ENCODE peak calls at places on chromosomes 1 and 21, in five cellular contexts. T is H1, G is HepG2, M is A549, R is GM12878. U is an unnamed sample.

GRCh38 chr1:11273595-11274234 is 717 bp downstream of the UBIAD1 start:
- DNase-seq in M (peak; percentile 17), R (no peak), T (no peak), G (no peak), U (peak; percentile 40)

GRCh38 chr1:63487336-63488065 is 35.5 kb downstream of the ITGB3BP start:
- DNase-seq in R (no peak), G (no peak), T (no peak), M (no peak), U (no peak)

GRCh38 chr1:39453603-39454002 is 37.8 kb upstream of the BMP8A start:
- DNase-seq in G (no peak), T (no peak), R (no peak), M (no peak), U (no peak)

GRCh38 chr1:220914283-220915116 is 35.3 kb downstream of the HLX start:
- DNase-seq in M (no peak), R (no peak), T (no peak), G (no peak), U (no peak)

GRCh38 chr1:246506440-246506784 is 667 bp downstream of the SMYD3 start:
- DNase-seq in R (no peak), G (no peak), M (no peak), T (no peak), U (peak; percentile 33)

GRCh38 chr1:26280333-26281042 is 602 bp downstream of the SH3BGRL3 start:
- DNase-seq in R (no peak), G (no peak), M (peak; percentile 58), T (no peak), U (peak; percentile 84)

GRCh38 chr1:226638608-226639007 is 90.0 kb downstream of the STUM start:
- DNase-seq in T (no peak), G (no peak), R (no peak), M (no peak), U (no peak)

GRCh38 chr21:27831821-27832569 is 865.1 kb upstream of the ADAMTS5 start:
- DNase-seq in G (no peak), T (no peak), M (no peak), R (no peak), U (no peak)

GRCh38 chr21:28215214-28215954 is 777.3 kb downstream of the LTN1 start:
- DNase-seq in M (no peak), R (no peak), T (no peak), G (no peak), U (no peak)

GRCh38 chr21:36966846-36967657 is 583 bp upstream of the HLCS start:
- DNase-seq in R (no peak), T (no peak), G (no peak), M (no peak), U (no peak)

GRCh38 chr1:184380468-184380867 is 6.4 kb upstream of the C1orf21 start:
- DNase-seq in G (no peak), M (no peak), R (no peak), T (no peak), U (no peak)

GRCh38 chr1:45854724-45855123 is 51.3 kb downstream of the MAST2 start:
- DNase-seq in M (no peak), T (no peak), G (peak; percentile 23), R (no peak), U (no peak)

GRCh38 chr1:168202941-168203654 is 22.7 kb upstream of the SFT2D2 start:
- DNase-seq in M (no peak), R (no peak), G (peak; percentile 85), T (no peak), U (no peak)

GRCh38 chr1:89832481-89833127 is 11.8 kb downstream of the LRRC8D start:
- DNase-seq in R (no peak), M (no peak), T (no peak), G (no peak), U (no peak)

GRCh38 chr1:188904201-188904600 is 1573.5 kb downstream of the BRINP3 start:
- DNase-seq in G (no peak), T (no peak), R (no peak), M (no peak), U (no peak)

GRCh38 chr1:143698016-143698415 is 273.8 kb downstream of the FAM72C start:
- DNase-seq in M (peak; percentile 46), G (peak; percentile 15), T (peak; percentile 29), R (no peak), U (peak; percentile 72)

GRCh38 chr1:184622136-184622823 is 132.4 kb downstream of the EDEM3 start:
- DNase-seq in T (no peak), R (no peak), M (no peak), G (no peak), U (no peak)

GRCh38 chr21:43923391-43923790 is 58.4 kb downstream of the AGPAT3 start:
- DNase-seq in M (no peak), G (no peak), T (no peak), R (no peak), U (no peak)

GRCh38 chr21:32381571-32381970 is 11.2 kb downstream of the URB1 start:
- DNase-seq in G (no peak), R (no peak), T (no peak), M (no peak), U (no peak)

GRCh38 chr21:32383812-32384211 is 9.0 kb downstream of the URB1 start:
- DNase-seq in T (no peak), G (peak; percentile 25), M (no peak), R (no peak), U (no peak)

GRCh38 chr21:32378956-32379355 is 13.9 kb downstream of the URB1 start:
- DNase-seq in G (no peak), R (no peak), T (no peak), M (no peak), U (no peak)

GRCh38 chr21:32380940-32381339 is 11.9 kb downstream of the URB1 start:
- DNase-seq in M (no peak), T (no peak), R (no peak), G (no peak), U (no peak)

DNA sequence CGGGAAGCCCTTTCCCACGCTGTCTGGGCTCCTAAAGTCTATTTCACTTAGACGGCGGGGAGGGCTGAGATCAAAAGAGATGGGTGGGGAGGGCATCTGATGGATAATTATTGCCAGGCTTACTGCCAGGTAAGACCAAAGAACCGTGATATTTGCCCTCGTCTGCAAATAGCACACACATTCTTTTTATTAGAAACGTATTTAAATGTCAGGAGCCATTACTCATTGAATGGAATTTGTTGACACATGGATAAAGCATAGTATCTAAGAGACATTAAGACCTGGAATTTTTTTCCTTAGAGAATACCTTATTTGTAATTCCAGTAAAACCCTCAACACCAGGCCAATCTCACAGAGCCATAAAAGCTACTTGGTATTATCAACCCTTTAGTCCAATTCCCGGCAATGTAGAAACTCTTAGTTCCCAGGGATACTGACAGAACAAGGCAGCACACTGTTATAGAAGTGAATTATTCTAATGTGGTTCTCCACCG is 10.7 kb downstream of the URB1 start:
- DNase-seq in T (no peak), G (no peak), M (no peak), R (no peak), U (no peak)
- TF ChIP-seq HDAC2 in T (no peak), G (no peak), M (no peak), R (no peak), U (no peak)

GRCh38 chr21:34826818-34827217 is 158.0 kb downstream of the CLIC6 start:
- DNase-seq in R (no peak), M (no peak), T (no peak), G (no peak), U (no peak)

GRCh38 chr21:34824314-34824713 is 155.5 kb downstream of the CLIC6 start:
- DNase-seq in G (no peak), R (no peak), M (no peak), T (no peak), U (no peak)

GRCh38 chr21:34827445-34828235 is 158.8 kb downstream of the CLIC6 start:
- DNase-seq in M (no peak), R (no peak), T (no peak), G (no peak), U (no peak)

GRCh38 chr21:34822957-34823356 is 154.2 kb downstream of the CLIC6 start:
- DNase-seq in M (no peak), G (no peak), T (no peak), R (no peak), U (no peak)

DNA sequence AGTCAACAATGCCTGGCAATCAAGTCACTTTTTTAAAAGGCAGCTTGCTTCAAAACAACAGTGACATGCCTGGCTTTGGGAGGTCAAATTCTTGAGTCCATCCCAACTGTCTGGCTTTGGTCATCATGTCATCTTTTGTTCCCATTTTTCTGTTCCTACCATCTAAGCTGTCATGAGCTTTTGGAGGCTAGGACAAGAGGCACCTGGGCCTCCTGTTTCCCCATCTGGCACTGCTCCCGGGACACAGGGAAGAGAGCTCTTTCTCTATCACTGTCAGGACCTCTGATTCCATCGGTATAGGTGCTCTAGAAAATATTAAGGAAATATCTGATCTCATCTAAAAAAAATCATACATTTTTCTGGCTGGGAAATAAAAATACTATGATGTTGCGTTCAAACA is 156.3 kb downstream of the CLIC6 start:
- DNase-seq in T (no peak), G (no peak), M (no peak), R (no peak), U (no peak)
- TF ChIP-seq HDAC2 in T (no peak), G (no peak), M (no peak), R (no peak), U (no peak)

GRCh38 chr1:116880952-116881351 is 28.8 kb upstream of the PTGFRN start:
- DNase-seq in M (no peak), R (no peak), T (no peak), G (no peak), U (no peak)

GRCh38 chr1:116878804-116879477 is 30.8 kb upstream of the PTGFRN start:
- DNase-seq in R (peak; percentile 61), T (no peak), M (no peak), G (no peak), U (peak; percentile 48)

GRCh38 chr1:116879478-116880133 is 30.1 kb upstream of the PTGFRN start:
- DNase-seq in R (no peak), M (no peak), G (no peak), T (no peak), U (no peak)

GRCh38 chr1:116882866-116883265 is 26.9 kb upstream of the PTGFRN start:
- DNase-seq in R (no peak), M (no peak), T (no peak), G (no peak), U (no peak)

DNA sequence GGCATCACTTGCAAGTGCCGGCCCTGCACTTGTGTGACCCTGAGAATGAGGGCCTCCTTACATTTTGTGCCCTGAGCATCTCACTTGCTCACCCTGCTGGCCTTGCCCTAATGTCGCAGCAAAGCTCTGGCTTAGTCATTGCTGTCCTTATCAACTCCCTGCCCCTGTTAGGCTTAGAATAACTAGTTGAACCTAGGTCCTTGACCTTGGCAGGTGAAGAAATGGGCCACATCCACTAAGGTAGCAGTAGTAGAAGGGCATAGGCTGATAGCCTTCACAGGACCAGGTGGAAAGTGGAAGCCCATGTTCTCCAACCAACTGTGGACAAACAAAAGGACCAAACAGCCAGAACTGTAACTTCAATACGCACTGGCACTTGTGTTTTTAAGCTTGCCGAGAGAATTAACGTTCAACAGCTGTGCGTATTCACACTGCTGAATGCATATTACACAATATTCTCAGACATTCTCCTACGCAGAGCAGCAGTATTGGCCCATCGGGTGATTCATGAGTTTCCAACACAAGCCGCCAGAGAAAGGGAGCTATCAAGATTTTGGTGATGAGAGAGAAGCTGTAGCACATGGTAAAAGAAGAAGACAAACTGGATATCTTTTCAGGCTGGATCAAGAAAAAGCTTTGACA is 27.7 kb upstream of the PTGFRN start:
- DNase-seq in T (no peak), R (no peak), M (no peak), G (peak; percentile 8), U (peak; percentile 79)
- TF ChIP-seq HDAC2 in T (no peak), R (no peak), M (no peak), G (no peak), U (peak; percentile 87)

DNA sequence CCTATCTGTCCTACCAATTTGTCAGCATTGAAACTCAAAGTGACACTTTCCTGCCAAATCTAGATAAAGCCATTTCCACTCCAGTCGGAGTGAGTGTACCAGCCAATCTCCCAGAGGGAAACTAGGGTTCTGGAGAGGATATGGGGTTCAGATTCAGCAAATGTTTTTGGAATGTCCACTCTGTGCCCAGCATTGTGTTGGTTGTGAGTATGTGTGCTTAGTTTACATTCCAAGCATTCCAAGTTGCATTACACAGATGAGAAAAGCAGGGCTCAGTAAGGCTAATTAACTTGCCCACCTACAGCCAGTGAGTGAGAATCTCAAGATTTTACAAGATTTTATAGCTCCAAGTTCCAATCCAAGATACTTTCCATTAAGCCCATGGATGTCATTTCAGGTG is 26.4 kb upstream of the RGS16 start:
- DNase-seq in M (no peak), R (no peak), G (no peak), T (no peak), U (no peak)
- TF ChIP-seq HDAC2 in M (no peak), R (no peak), G (no peak), T (no peak), U (no peak)